ENCODE peak calls at places on chromosome 9, in four cellular contexts. P, F, N and E are unnamed samples.

GRCh38 chr9:73869261-73869660 is 627.9 kb upstream of the RORB start:
- DNase-seq in N (peak), P (no peak), F (peak), E (peak)

GRCh38 chr9:71819115-71819739 is 50.9 kb upstream of the CEMIP2 start:
- DNase-seq in F (peak), N (no peak), P (peak), E (no peak)

GRCh38 chr9:100437860-100438805 is 11.2 kb downstream of the MSANTD3 start:
- DNase-seq in F (peak), N (peak), P (peak), E (no peak)

GRCh38 chr9:101440714-101441230 is 5.2 kb upstream of the ALDOB start:
- DNase-seq in N (no peak), P (no peak), F (no peak), E (no peak)

GRCh38 chr9:81573415-81574321 is 115.7 kb downstream of the TLE1 start:
- DNase-seq in P (no peak), N (no peak), F (no peak), E (no peak)

GRCh38 chr9:137311171-137311970 is 9.3 kb upstream of the NRARP start:
- DNase-seq in P (no peak), N (peak), F (peak), E (peak)

GRCh38 chr9:7982907-7983306 is 183.3 kb upstream of the DMAC1 start:
- DNase-seq in N (no peak), P (no peak), F (no peak), E (no peak)

GRCh38 chr9:110050925-110051355 is 157.0 kb downstream of the C9orf152 start:
- DNase-seq in N (peak), F (peak), P (no peak), E (peak)

GRCh38 chr9:36862206-36863145 is 171.6 kb downstream of the PAX5 start:
- DNase-seq in F (peak), N (peak), P (no peak), E (no peak)

GRCh38 chr9:131347376-131348020 is 46.4 kb upstream of the PRRC2B start:
- DNase-seq in P (no peak), F (no peak), N (no peak), E (no peak)

GRCh38 chr9:137441289-137441934 is at the start of gene ENTPD8:
- DNase-seq in N (peak), F (peak), P (peak), E (no peak)

GRCh38 chr9:131500939-131501541 is 1.7 kb upstream of the POMT1 start:
- DNase-seq in N (peak), P (no peak), F (peak), E (peak)

GRCh38 chr9:76701441-76702031 is 62.7 kb upstream of the PCA3 start:
- DNase-seq in N (no peak), F (no peak), P (no peak), E (no peak)

GRCh38 chr9:136624184-136624951 is 38.3 kb upstream of the EGFL7 start:
- DNase-seq in P (peak), F (no peak), N (peak), E (peak)

GRCh38 chr9:136586391-136586790 is 40.5 kb upstream of the NOTCH1 start:
- DNase-seq in F (no peak), N (no peak), P (no peak), E (no peak)

GRCh38 chr9:18849186-18849724 is 183.8 kb downstream of the SAXO1 start:
- DNase-seq in N (no peak), P (no peak), F (no peak), E (no peak)

GRCh38 chr9:134634190-134634589 is 7.4 kb upstream of the COL5A1 start:
- DNase-seq in F (no peak), N (no peak), P (no peak), E (no peak)

GRCh38 chr9:131530546-131530929 is 525 bp downstream of the UCK1 start:
- DNase-seq in N (peak), F (peak), P (peak), E (no peak)

GRCh38 chr9:70060148-70060882 is 16.7 kb downstream of the MAMDC2 start:
- DNase-seq in N (peak), F (no peak), P (no peak), E (no peak)

GRCh38 chr9:127693143-127693542 is 13.6 kb upstream of the CFAP157 start:
- DNase-seq in N (no peak), P (no peak), F (no peak), E (no peak)

GRCh38 chr9:87564111-87564510 is 66.4 kb downstream of the DAPK1 start:
- DNase-seq in F (no peak), P (no peak), N (no peak), E (no peak)

GRCh38 chr9:105656131-105656921 is 5.9 kb upstream of the TAL2 start:
- DNase-seq in P (peak), N (peak), F (no peak), E (no peak)

GRCh38 chr9:20573023-20573422 is 49.3 kb downstream of the MLLT3 start:
- DNase-seq in F (no peak), N (no peak), P (no peak), E (no peak)

GRCh38 chr9:125700791-125701190 is 6.2 kb downstream of the MAPKAP1 start:
- DNase-seq in P (no peak), N (peak), F (no peak), E (no peak)

GRCh38 chr9:125233678-125234077 is 7.5 kb downstream of the HSPA5 start:
- DNase-seq in F (peak), N (peak), P (no peak), E (peak)

GRCh38 chr9:95796029-95796428 is 79.5 kb upstream of the ERCC6L2 start:
- DNase-seq in F (no peak), P (no peak), N (no peak), E (no peak)

GRCh38 chr9:69173891-69174644 is at the start of gene TJP2:
- DNase-seq in N (peak), F (no peak), P (peak), E (no peak)

GRCh38 chr9:3989915-3990314 is 310.0 kb downstream of the GLIS3 start:
- DNase-seq in P (no peak), F (no peak), N (no peak), E (no peak)

GRCh38 chr9:107730691-107731090 is 241.1 kb upstream of the KLF4 start:
- DNase-seq in F (no peak), P (no peak), N (no peak), E (no peak)

GRCh38 chr9:3942351-3942750 is 357.5 kb downstream of the GLIS3 start:
- DNase-seq in N (no peak), F (no peak), P (no peak), E (no peak)

GRCh38 chr9:99663297-99663696 is 158.4 kb upstream of the NR4A3 start:
- DNase-seq in F (no peak), N (no peak), P (no peak), E (no peak)

GRCh38 chr9:69674112-69674511 is 1.9 kb upstream of the APBA1 start:
- DNase-seq in F (peak), P (no peak), N (no peak), E (no peak)

DNA sequence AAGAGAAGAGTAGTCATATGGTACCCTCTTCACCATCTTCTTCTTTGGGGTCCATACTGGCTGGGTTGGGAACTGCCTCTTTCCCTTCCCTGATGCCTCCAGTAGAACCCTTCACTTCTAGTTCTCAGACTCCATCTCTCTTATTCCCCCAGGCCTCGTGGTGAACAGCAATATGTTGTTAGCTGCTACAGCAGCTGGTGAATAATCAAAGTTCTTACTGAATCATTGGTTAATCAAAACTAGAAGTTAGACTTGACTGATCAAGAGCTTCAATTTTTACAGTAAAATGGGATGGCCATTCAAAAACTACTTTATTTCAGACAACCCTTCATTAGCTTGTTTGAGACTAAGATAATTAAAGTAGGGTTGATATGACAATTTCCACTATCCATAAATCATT is 190.9 kb upstream of the GNA14 start:
- DNase-seq in F (no peak), P (no peak), N (no peak), E (no peak)
- H3K27ac ChIP-seq in F (no peak), P (no peak), N (no peak), E (no peak)

GRCh38 chr9:116027096-116027495 is 126.5 kb upstream of the PAPPA start:
- DNase-seq in P (no peak), N (peak), F (no peak), E (no peak)
- H3K27ac ChIP-seq in P (no peak), N (peak), F (no peak), E (no peak)

DNA sequence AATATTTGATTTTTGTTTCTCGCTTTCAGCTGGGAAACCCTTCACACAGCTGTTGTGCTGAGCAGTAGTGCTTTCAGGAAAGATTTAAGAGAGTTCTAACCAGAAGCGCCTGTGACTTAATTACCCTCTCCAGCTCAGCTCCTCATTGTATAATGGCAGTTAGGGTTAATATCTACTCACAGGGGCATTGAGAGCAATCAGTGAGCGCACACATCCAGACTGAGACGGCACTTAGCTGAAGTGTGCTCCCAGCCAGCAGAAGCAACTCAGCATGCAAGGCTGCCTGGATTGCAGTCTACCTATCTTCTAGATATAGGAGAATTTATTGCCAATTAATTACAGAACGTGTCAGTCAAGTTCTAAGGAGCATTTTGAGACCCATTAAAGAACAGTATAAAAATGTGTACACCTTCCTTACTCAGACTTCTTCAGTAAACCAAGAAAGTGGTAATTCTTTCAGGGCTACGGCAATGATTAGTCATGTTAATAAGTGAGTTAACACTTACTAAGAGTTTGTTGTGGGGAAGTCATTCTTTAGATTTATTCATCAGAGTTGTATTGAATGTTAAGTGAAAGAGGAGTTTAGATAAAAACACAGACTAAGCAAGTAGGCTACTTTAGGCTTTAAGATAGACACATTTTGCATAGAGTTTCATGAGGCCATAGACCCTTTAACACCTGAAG is 111.7 kb upstream of the PCAT7 start:
- DNase-seq in F (no peak), N (peak), P (no peak), E (no peak)
- H3K27ac ChIP-seq in F (no peak), N (no peak), P (no peak), E (no peak)

GRCh38 chr9:116870566-116870965 is 183.5 kb downstream of the TRIM32 start:
- DNase-seq in P (no peak), N (peak), F (peak), E (peak)

GRCh38 chr9:116873937-116874900 is 187.1 kb downstream of the TRIM32 start:
- DNase-seq in N (no peak), P (no peak), F (no peak), E (no peak)

GRCh38 chr9:116877072-116877471 is 190.0 kb downstream of the TRIM32 start:
- DNase-seq in F (no peak), N (no peak), P (no peak), E (no peak)

GRCh38 chr9:116873441-116873840 is 186.3 kb downstream of the TRIM32 start:
- DNase-seq in N (no peak), F (no peak), P (no peak), E (no peak)

DNA sequence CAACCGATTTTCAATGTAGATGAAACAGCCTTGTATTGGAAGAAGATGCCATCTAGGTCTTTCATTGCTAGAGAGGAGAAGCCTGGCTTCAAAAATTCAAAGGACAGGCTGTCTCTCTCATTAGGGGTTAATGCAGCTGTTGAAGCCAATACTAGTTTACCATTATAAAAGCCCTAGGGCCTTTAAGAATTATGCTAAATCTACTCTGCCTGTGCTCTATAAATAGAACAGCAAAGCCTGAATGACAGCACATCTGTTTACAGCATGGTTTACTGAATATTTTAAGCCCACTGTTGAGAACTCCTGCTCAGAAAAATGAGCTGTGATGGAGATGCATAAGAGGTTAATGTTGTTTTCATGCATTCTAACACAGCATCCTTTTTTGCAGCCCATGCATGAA is 188.5 kb downstream of the TRIM32 start:
- DNase-seq in N (no peak), F (no peak), P (no peak), E (no peak)
- H3K27ac ChIP-seq in N (no peak), F (no peak), P (no peak), E (no peak)